ENCODE peak calls at places on chromosomes 2 and 18, in eight cellular contexts. G, M, W, A, K, B, X and U are unnamed samples.

GRCh38 chr18:10072659-10073309 is 159.0 kb downstream of the VAPA start:
- DNase-seq in W (no peak), A (peak; percentile 62), X (no peak), G (peak; percentile 67), B (peak; percentile 84), K (no peak), M (no peak), U (no peak)

GRCh38 chr2:173355132-173355865 is 627 bp downstream of the CDCA7 start:
- DNase-seq in B (peak; percentile 47), G (peak; percentile 72), X (peak; percentile 77), W (peak; percentile 47), K (peak; percentile 85), A (no peak), M (peak; percentile 32), U (no peak)

GRCh38 chr2:97730245-97730644 is 16.9 kb downstream of the ZAP70 start:
- DNase-seq in K (no peak), M (no peak), A (no peak), B (no peak), G (peak; percentile 61), W (no peak), X (peak; percentile 25), U (no peak)

GRCh38 chr2:181937473-181937872 is 45.9 kb downstream of the ITPRID2 start:
- DNase-seq in W (no peak), M (no peak), G (peak; percentile 68), B (peak; percentile 44), X (peak; percentile 61), A (no peak), K (no peak), U (peak; percentile 50)

GRCh38 chr18:70041459-70042020 is 93.9 kb upstream of the CD226 start:
- DNase-seq in M (no peak), W (no peak), G (no peak), X (no peak), B (no peak), A (no peak), K (no peak), U (no peak)

GRCh38 chr18:63844254-63844653 is 43.3 kb upstream of the SERPINB2 start:
- DNase-seq in A (no peak), B (peak; percentile 64), K (peak; percentile 60), M (no peak), G (peak; percentile 40), X (peak; percentile 48), W (no peak), U (no peak)

GRCh38 chr18:13151656-13152055 is 66.9 kb upstream of the LDLRAD4 start:
- DNase-seq in W (no peak), X (no peak), A (no peak), M (no peak), G (no peak), B (no peak), K (no peak), U (no peak)

GRCh38 chr2:80266231-80266630 is 38.3 kb downstream of the LRRTM1 start:
- DNase-seq in X (no peak), M (no peak), G (no peak), K (no peak), W (no peak), B (no peak), A (peak; percentile 90), U (no peak)

GRCh38 chr18:70415823-70416488 is 127.1 kb downstream of the SOCS6 start:
- DNase-seq in W (no peak), G (no peak), A (no peak), B (peak; percentile 49), M (peak; percentile 44), X (no peak), K (no peak), U (no peak)

GRCh38 chr2:149994057-149994728 is 406.6 kb upstream of the MMADHC start:
- DNase-seq in K (peak; percentile 17), M (no peak), G (peak; percentile 92), B (peak; percentile 94), X (no peak), W (no peak), A (no peak), U (peak; percentile 40)

GRCh38 chr2:207437136-207437856 is 92.5 kb upstream of the CREB1 start:
- DNase-seq in K (no peak), G (no peak), M (no peak), X (no peak), B (no peak), A (no peak), W (peak; percentile 39), U (no peak)

GRCh38 chr2:29580223-29580622 is 341.2 kb downstream of the ALK start:
- DNase-seq in X (no peak), B (peak; percentile 77), M (peak; percentile 11), G (peak; percentile 12), A (no peak), W (no peak), K (peak; percentile 27), U (no peak)